ENCODE peak calls at places on chromosomes 12 and 14, in six cellular contexts. Y is body of pancreas, K is testis, F is ovary, L is uterus, X is stomach. J is an unnamed sample.

GRCh38 chr12:46303039-46303666 is 34.3 kb upstream of the SLC38A1 start:
- DNase-seq in X (peak), L (no peak), Y (peak), K (peak), F (no peak), J (no peak)

GRCh38 chr14:95119336-95119735 is 38.0 kb downstream of the DICER1 start:
- DNase-seq in Y (no peak), X (no peak), L (no peak), K (no peak), F (no peak), J (no peak)

GRCh38 chr14:104389326-104390220 is 190.0 kb upstream of the C14orf180 start:
- DNase-seq in X (peak), F (no peak), Y (no peak), K (peak), L (no peak), J (no peak)

GRCh38 chr14:24965934-24966593 is 83.9 kb downstream of the STXBP6 start:
- DNase-seq in F (no peak), Y (peak), L (no peak), X (peak), K (no peak), J (peak)

GRCh38 chr14:94407906-94408305 is 19.5 kb upstream of the SERPINA1 start:
- DNase-seq in Y (no peak), L (no peak), K (no peak), X (no peak), F (no peak), J (no peak)

GRCh38 chr12:63308701-63309100 is 157.7 kb upstream of the AVPR1A start:
- DNase-seq in L (no peak), X (no peak), Y (no peak), K (no peak), F (no peak), J (no peak)

GRCh38 chr12:13851828-13852227 is 129.6 kb downstream of the GRIN2B start:
- DNase-seq in L (no peak), K (no peak), X (no peak), Y (no peak), F (no peak), J (no peak)

GRCh38 chr12:113855998-113856397 is 110.1 kb downstream of the RBM19 start:
- DNase-seq in X (no peak), Y (no peak), L (no peak), F (no peak), K (no peak), J (no peak)

GRCh38 chr12:118345355-118345754 is 27.4 kb downstream of the TAOK3 start:
- DNase-seq in F (no peak), L (no peak), X (no peak), Y (no peak), K (no peak), J (no peak)

GRCh38 chr14:31070431-31070830 is 44.3 kb upstream of the STRN3 start:
- DNase-seq in Y (no peak), L (no peak), X (no peak), F (no peak), K (no peak), J (peak)

GRCh38 chr14:102903889-102904512 is 18.5 kb upstream of the AMN start:
- DNase-seq in F (no peak), X (no peak), Y (no peak), L (no peak), K (no peak), J (no peak)

GRCh38 chr12:16062611-16063010 is 151.5 kb downstream of the DERA start:
- DNase-seq in X (no peak), L (no peak), K (no peak), F (no peak), Y (no peak), J (no peak)

GRCh38 chr14:58731465-58732330 is 93.9 kb downstream of the DACT1 start:
- DNase-seq in X (no peak), L (no peak), Y (no peak), K (no peak), F (no peak), J (peak)

GRCh38 chr12:132289356-132290202 is 39.8 kb downstream of the GALNT9 start:
- DNase-seq in Y (no peak), L (no peak), F (no peak), X (no peak), K (no peak), J (no peak)

GRCh38 chr12:131379758-131380157 is 331.1 kb upstream of the SFSWAP start:
- DNase-seq in Y (no peak), F (no peak), K (peak), L (no peak), X (no peak), J (no peak)

GRCh38 chr12:2191534-2192153 is 138.9 kb downstream of the CACNA1C start:
- DNase-seq in L (no peak), Y (no peak), F (no peak), K (no peak), X (no peak), J (no peak)

GRCh38 chr14:29039171-29039570 is 272.6 kb downstream of the FOXG1 start:
- DNase-seq in L (no peak), X (no peak), K (no peak), F (no peak), Y (no peak), J (no peak)

GRCh38 chr12:64701283-64701682 is 57.9 kb downstream of the GNS start:
- DNase-seq in F (no peak), K (no peak), L (no peak), X (no peak), Y (no peak), J (no peak)

GRCh38 chr14:75198291-75198933 is 22.0 kb upstream of the TMED10 start:
- DNase-seq in L (no peak), F (no peak), K (peak), Y (peak), X (peak), J (no peak)

GRCh38 chr12:15278816-15279658 is 43.3 kb upstream of the PTPRO start:
- DNase-seq in X (peak), Y (peak), F (peak), L (peak), K (peak), J (no peak)

GRCh38 chr12:3199551-3200031 is 122.4 kb downstream of the TSPAN9 start:
- DNase-seq in F (peak), L (peak), K (peak), Y (no peak), X (no peak), J (no peak)

GRCh38 chr12:98797200-98797599 is 152.1 kb downstream of the APAF1 start:
- DNase-seq in X (no peak), K (no peak), F (no peak), L (no peak), Y (no peak), J (no peak)

GRCh38 chr12:54977155-54977554 is 7.4 kb downstream of the TESPA1 start:
- DNase-seq in L (no peak), Y (no peak), F (no peak), K (no peak), X (no peak), J (peak)

GRCh38 chr12:8026282-8026637 is 6.3 kb upstream of the FOXJ2 start:
- DNase-seq in L (no peak), Y (no peak), K (no peak), X (no peak), F (no peak), J (no peak)

GRCh38 chr14:56342419-56342901 is 224.2 kb downstream of the PELI2 start:
- DNase-seq in L (no peak), F (no peak), K (no peak), X (no peak), Y (no peak), J (no peak)

GRCh38 chr12:29026419-29026818 is 122.7 kb upstream of the FAR2 start:
- DNase-seq in K (no peak), X (no peak), Y (no peak), L (no peak), F (no peak), J (no peak)

GRCh38 chr14:85313801-85314207 is 216.1 kb upstream of the FLRT2 start:
- DNase-seq in K (no peak), X (no peak), L (no peak), Y (no peak), F (no peak), J (no peak)

GRCh38 chr14:101176535-101177205 is 273.1 kb upstream of the RTL1 start:
- DNase-seq in X (no peak), Y (no peak), F (no peak), L (no peak), K (no peak), J (no peak)

GRCh38 chr12:57116580-57117281 is 5.6 kb upstream of the STAT6 start:
- DNase-seq in X (no peak), L (no peak), F (no peak), Y (no peak), K (no peak), J (no peak)

GRCh38 chr12:93177208-93178153 is 200.2 kb upstream of the NUDT4 start:
- DNase-seq in Y (no peak), F (no peak), L (no peak), X (no peak), K (peak), J (no peak)

GRCh38 chr14:31657917-31658316 is 96.7 kb downstream of the NUBPL start:
- DNase-seq in K (no peak), L (no peak), F (no peak), Y (no peak), X (no peak), J (no peak)

GRCh38 chr12:93571360-93571853 is 1.1 kb upstream of the SOCS2 start:
- DNase-seq in K (peak), F (peak), Y (peak), X (peak), L (peak), J (peak)

GRCh38 chr12:114636723-114637480 is 47.1 kb downstream of the TBX3 start:
- DNase-seq in X (no peak), Y (no peak), L (no peak), F (no peak), K (no peak), J (peak)

GRCh38 chr12:11174022-11174421 is 3.0 kb downstream of the SMIM10L1 start:
- DNase-seq in L (no peak), K (no peak), Y (no peak), F (no peak), X (no peak), J (no peak)

GRCh38 chr14:42192659-42193425 is 586.2 kb downstream of the LRFN5 start:
- DNase-seq in K (no peak), Y (no peak), L (no peak), F (no peak), X (no peak), J (peak)

GRCh38 chr14:37172024-37172869 is at the start of gene SLC25A21:
- DNase-seq in L (peak), X (peak), F (peak), Y (peak), K (peak), J (no peak)
- TF ChIP-seq POLR2A in L (no peak), X (peak), F (peak), Y (peak), K (no peak), J (no peak)

GRCh38 chr12:48768736-48769135 is 20.2 kb downstream of the ADCY6 start:
- DNase-seq in Y (no peak), X (no peak), F (no peak), K (no peak), L (no peak), J (no peak)
- TF ChIP-seq POLR2A in Y (no peak), X (no peak), F (no peak), K (no peak), L (no peak), J (no peak)

DNA sequence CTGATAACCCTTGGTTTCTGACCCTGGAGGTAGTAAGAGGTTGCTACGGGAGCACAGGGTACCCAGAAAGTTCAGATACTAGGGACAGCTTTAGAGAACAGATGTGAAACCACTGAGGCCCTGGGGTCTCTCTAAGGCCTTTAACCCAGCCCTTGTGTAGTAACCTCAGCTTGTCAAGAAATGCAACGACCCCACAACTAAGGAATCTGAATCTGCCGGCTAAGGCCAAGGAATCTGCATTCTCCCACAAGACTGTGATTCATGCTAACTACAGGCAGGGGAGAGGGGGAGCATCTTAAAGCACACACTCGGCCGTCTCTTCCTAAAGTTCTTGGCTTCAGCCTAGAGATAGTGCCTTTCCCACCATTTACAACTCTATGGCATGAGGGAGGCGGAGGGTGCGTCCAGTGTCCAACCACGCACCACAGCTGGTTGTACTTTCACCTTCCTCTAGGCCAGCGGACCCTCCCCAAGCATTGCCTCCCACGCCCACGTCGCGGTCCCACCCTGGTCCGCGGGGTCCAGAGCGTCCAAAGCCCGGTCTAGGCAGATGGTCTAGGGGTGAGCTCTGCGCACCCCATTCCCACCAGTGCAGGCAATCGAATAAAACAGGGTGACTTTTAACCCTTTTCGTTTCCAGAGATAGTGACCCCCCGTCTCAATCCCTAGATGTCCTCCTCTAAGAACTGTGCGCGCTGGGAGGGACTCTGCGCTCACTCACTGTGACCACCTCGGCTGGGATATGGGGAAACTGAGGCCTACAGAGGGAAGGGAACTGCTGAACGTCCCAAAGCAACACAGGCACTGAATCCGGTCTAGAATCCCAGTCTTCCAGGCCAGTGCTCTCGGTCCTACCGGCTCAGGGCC is 704 bp upstream of the VASH1 start:
- DNase-seq in Y (no peak), L (no peak), K (peak), X (no peak), F (no peak), J (no peak)
- TF ChIP-seq POLR2A in Y (no peak), L (no peak), K (no peak), X (no peak), F (no peak), J (no peak)

DNA sequence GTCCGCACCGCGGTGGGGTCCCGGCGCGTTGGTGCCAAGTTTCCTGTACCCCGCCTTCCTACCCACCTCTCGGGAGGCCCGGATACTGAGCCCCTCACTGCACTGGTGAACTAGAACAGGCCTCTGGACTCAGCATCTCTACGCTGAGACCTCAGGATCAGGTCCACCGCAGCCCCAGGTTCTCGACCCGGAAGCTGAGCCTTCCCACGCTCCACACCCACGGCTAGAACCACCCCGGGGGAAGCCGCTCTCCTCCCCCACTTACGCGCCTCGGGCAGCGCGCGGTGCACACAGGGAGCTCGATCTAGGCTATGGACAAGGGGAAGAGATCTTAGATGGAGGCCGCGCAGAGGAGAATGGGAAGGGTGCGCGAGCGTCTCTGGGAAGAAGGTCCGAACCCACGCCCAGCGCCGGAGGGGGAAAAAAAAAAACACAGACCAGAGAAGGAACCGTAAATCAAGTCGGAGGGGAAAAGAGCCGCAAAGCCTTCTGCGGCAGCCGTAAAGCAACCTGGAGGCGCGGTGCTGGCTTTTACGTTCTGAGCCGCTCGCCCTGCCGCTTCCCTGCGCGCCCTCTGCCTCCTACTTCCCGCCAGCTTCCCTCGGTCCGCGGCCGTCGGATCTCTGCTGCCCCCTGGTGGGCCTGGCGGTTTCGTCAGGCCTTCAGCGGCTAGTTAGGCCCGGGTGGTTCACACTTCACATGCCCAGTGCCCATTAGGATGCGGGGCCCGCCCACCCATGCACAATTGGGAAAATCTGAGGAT is at the start of gene RAD52:
- DNase-seq in F (peak), K (peak), L (peak), X (peak), Y (peak), J (peak)
- TF ChIP-seq POLR2A in F (peak), K (peak), L (peak), X (peak), Y (peak), J (peak)

GRCh38 chr12:111367661-111368221 is 1.2 kb downstream of the PHETA1 start:
- DNase-seq in K (peak), X (peak), L (no peak), F (peak), Y (peak), J (no peak)

GRCh38 chr12:111368291-111368683 is 608 bp downstream of the PHETA1 start:
- DNase-seq in L (no peak), K (peak), Y (peak), X (peak), F (no peak), J (no peak)

GRCh38 chr12:111366583-111366982 is 2.3 kb downstream of the PHETA1 start:
- DNase-seq in Y (no peak), X (no peak), L (no peak), F (no peak), K (no peak), J (no peak)

GRCh38 chr12:111369496-111370220 is 763 bp upstream of the PHETA1 start:
- DNase-seq in L (no peak), X (no peak), K (no peak), Y (no peak), F (no peak), J (no peak)

GRCh38 chr12:111368684-111369495 is at the start of gene PHETA1:
- DNase-seq in F (peak), Y (peak), X (peak), K (peak), L (peak), J (peak)
- TF ChIP-seq POLR2A in F (peak), Y (peak), X (no peak), K (no peak), L (peak), J (peak)